ENCODE peak calls at places on chromosomes 13 and 19, in nine cellular contexts. One of them, this sample, is unnamed.

GRCh38 chr19:39765091-39766076 is 13.3 kb upstream of the LEUTX start:
- DNase-seq in heart right ventricle: peak
- DNase-seq in transverse colon: peak
- DNase-seq in cardiac fibroblast: peak
- DNase-seq in brain microvascular endothelial cell: peak
- DNase-seq in PC-9: no peak
- DNase-seq in fibroblast of lung: peak
- DNase-seq in CD8-positive, alpha-beta memory T cell: peak
- DNase-seq in breast epithelium: no peak
- DNase-seq in this sample: no peak

GRCh38 chr13:110507678-110508381 is 53.7 kb downstream of the RAB20 start:
- DNase-seq in transverse colon: peak
- DNase-seq in CD8-positive, alpha-beta memory T cell: no peak
- DNase-seq in PC-9: peak
- DNase-seq in cardiac fibroblast: no peak
- DNase-seq in brain microvascular endothelial cell: no peak
- DNase-seq in breast epithelium: peak
- DNase-seq in fibroblast of lung: no peak
- DNase-seq in heart right ventricle: no peak
- DNase-seq in this sample: no peak

GRCh38 chr13:112962396-112962795 is 6.6 kb upstream of the MCF2L start:
- DNase-seq in CD8-positive, alpha-beta memory T cell: no peak
- DNase-seq in PC-9: no peak
- DNase-seq in breast epithelium: peak
- DNase-seq in fibroblast of lung: no peak
- DNase-seq in brain microvascular endothelial cell: no peak
- DNase-seq in cardiac fibroblast: no peak
- DNase-seq in heart right ventricle: no peak
- DNase-seq in transverse colon: peak
- DNase-seq in this sample: no peak

GRCh38 chr19:34220472-34221063 is 33.8 kb upstream of the GARRE1 start:
- DNase-seq in brain microvascular endothelial cell: peak
- DNase-seq in cardiac fibroblast: peak
- DNase-seq in CD8-positive, alpha-beta memory T cell: peak
- DNase-seq in PC-9: no peak
- DNase-seq in breast epithelium: peak
- DNase-seq in transverse colon: peak
- DNase-seq in fibroblast of lung: peak
- DNase-seq in heart right ventricle: peak
- DNase-seq in this sample: peak

GRCh38 chr13:100129605-100130004 is 40.7 kb downstream of the PCCA start:
- DNase-seq in transverse colon: no peak
- DNase-seq in brain microvascular endothelial cell: no peak
- DNase-seq in CD8-positive, alpha-beta memory T cell: no peak
- DNase-seq in breast epithelium: no peak
- DNase-seq in cardiac fibroblast: peak
- DNase-seq in fibroblast of lung: no peak
- DNase-seq in PC-9: no peak
- DNase-seq in heart right ventricle: no peak
- DNase-seq in this sample: no peak

GRCh38 chr13:51287758-51288157 is 51.7 kb upstream of the SERPINE3 start:
- DNase-seq in transverse colon: no peak
- DNase-seq in heart right ventricle: no peak
- DNase-seq in PC-9: no peak
- DNase-seq in brain microvascular endothelial cell: no peak
- DNase-seq in cardiac fibroblast: no peak
- DNase-seq in breast epithelium: no peak
- DNase-seq in fibroblast of lung: no peak
- DNase-seq in CD8-positive, alpha-beta memory T cell: no peak
- DNase-seq in this sample: no peak

GRCh38 chr19:2081873-2082810 is 14.0 kb downstream of the MOB3A start:
- DNase-seq in PC-9: no peak
- DNase-seq in heart right ventricle: no peak
- DNase-seq in fibroblast of lung: no peak
- DNase-seq in breast epithelium: no peak
- DNase-seq in CD8-positive, alpha-beta memory T cell: peak
- DNase-seq in brain microvascular endothelial cell: no peak
- DNase-seq in cardiac fibroblast: no peak
- DNase-seq in transverse colon: peak
- DNase-seq in this sample: peak

GRCh38 chr13:75465236-75465635 is 16.7 kb downstream of the TBC1D4 start:
- DNase-seq in cardiac fibroblast: no peak
- DNase-seq in breast epithelium: no peak
- DNase-seq in brain microvascular endothelial cell: no peak
- DNase-seq in CD8-positive, alpha-beta memory T cell: no peak
- DNase-seq in fibroblast of lung: no peak
- DNase-seq in heart right ventricle: no peak
- DNase-seq in PC-9: no peak
- DNase-seq in transverse colon: no peak
- DNase-seq in this sample: no peak

GRCh38 chr19:55537741-55538111 is 793 bp upstream of the SBK2 start:
- DNase-seq in cardiac fibroblast: no peak
- DNase-seq in fibroblast of lung: no peak
- DNase-seq in breast epithelium: no peak
- DNase-seq in heart right ventricle: no peak
- DNase-seq in CD8-positive, alpha-beta memory T cell: no peak
- DNase-seq in brain microvascular endothelial cell: no peak
- DNase-seq in transverse colon: no peak
- DNase-seq in PC-9: no peak
- DNase-seq in this sample: no peak

GRCh38 chr13:49386664-49387063 is 57.2 kb downstream of the CAB39L start:
- DNase-seq in transverse colon: no peak
- DNase-seq in brain microvascular endothelial cell: no peak
- DNase-seq in breast epithelium: no peak
- DNase-seq in PC-9: no peak
- DNase-seq in fibroblast of lung: no peak
- DNase-seq in CD8-positive, alpha-beta memory T cell: no peak
- DNase-seq in cardiac fibroblast: no peak
- DNase-seq in heart right ventricle: no peak
- DNase-seq in this sample: no peak

GRCh38 chr13:114102521-114103288 is 29.7 kb downstream of the RASA3 start:
- DNase-seq in transverse colon: peak
- DNase-seq in fibroblast of lung: no peak
- DNase-seq in PC-9: no peak
- DNase-seq in brain microvascular endothelial cell: no peak
- DNase-seq in heart right ventricle: no peak
- DNase-seq in CD8-positive, alpha-beta memory T cell: peak
- DNase-seq in breast epithelium: peak
- DNase-seq in cardiac fibroblast: no peak
- DNase-seq in this sample: no peak

GRCh38 chr13:55745828-55746227 is 1394.9 kb upstream of the PRR20A start:
- DNase-seq in transverse colon: no peak
- DNase-seq in CD8-positive, alpha-beta memory T cell: no peak
- DNase-seq in fibroblast of lung: no peak
- DNase-seq in PC-9: no peak
- DNase-seq in breast epithelium: no peak
- DNase-seq in cardiac fibroblast: no peak
- DNase-seq in heart right ventricle: no peak
- DNase-seq in brain microvascular endothelial cell: no peak
- DNase-seq in this sample: no peak

GRCh38 chr19:7658219-7658686 is 10.6 kb upstream of the RETN start:
- DNase-seq in PC-9: no peak
- DNase-seq in transverse colon: peak
- DNase-seq in brain microvascular endothelial cell: no peak
- DNase-seq in breast epithelium: no peak
- DNase-seq in fibroblast of lung: no peak
- DNase-seq in heart right ventricle: no peak
- DNase-seq in cardiac fibroblast: no peak
- DNase-seq in CD8-positive, alpha-beta memory T cell: no peak
- DNase-seq in this sample: peak

GRCh38 chr19:6470173-6470572 is 6.1 kb downstream of the CRB3 start:
- DNase-seq in heart right ventricle: no peak
- DNase-seq in PC-9: no peak
- DNase-seq in breast epithelium: no peak
- DNase-seq in fibroblast of lung: no peak
- DNase-seq in transverse colon: no peak
- DNase-seq in brain microvascular endothelial cell: no peak
- DNase-seq in CD8-positive, alpha-beta memory T cell: no peak
- DNase-seq in cardiac fibroblast: no peak
- DNase-seq in this sample: no peak

DNA sequence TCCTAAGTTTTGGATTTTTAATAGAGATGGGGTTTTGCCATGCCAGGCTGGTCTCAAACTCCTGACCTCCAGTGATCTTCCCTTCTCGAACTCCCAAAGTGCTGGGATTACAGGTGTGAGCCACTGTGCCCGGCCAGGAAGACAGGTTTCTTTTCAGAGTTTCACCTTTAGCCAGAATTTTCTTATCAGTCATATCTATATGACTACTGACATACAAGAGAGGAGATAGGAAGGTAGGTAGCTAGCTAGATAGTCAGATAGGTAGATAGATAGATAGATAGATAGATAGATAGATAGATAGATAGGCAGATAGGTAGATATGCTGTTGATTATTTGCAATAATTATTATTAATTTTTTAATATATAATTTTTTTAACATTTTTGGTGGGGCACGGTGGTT is 7.6 kb downstream of the CBLC start:
- DNase-seq in CD8-positive, alpha-beta memory T cell: no peak
- DNase-seq in transverse colon: no peak
- DNase-seq in fibroblast of lung: no peak
- DNase-seq in cardiac fibroblast: no peak
- DNase-seq in PC-9: no peak
- DNase-seq in brain microvascular endothelial cell: no peak
- DNase-seq in heart right ventricle: no peak
- DNase-seq in breast epithelium: no peak
- DNase-seq in this sample: no peak
- H3K4me3 ChIP-seq in CD8-positive, alpha-beta memory T cell: no peak
- H3K4me3 ChIP-seq in transverse colon: no peak
- H3K4me3 ChIP-seq in fibroblast of lung: no peak
- H3K4me3 ChIP-seq in cardiac fibroblast: no peak
- H3K4me3 ChIP-seq in PC-9: no peak
- H3K4me3 ChIP-seq in brain microvascular endothelial cell: no peak
- H3K4me3 ChIP-seq in heart right ventricle: no peak
- H3K4me3 ChIP-seq in breast epithelium: no peak
- H3K4me3 ChIP-seq in this sample: no peak

GRCh38 chr19:42546831-42547500 is 18.7 kb upstream of the CEACAM1 start:
- DNase-seq in CD8-positive, alpha-beta memory T cell: no peak
- DNase-seq in transverse colon: no peak
- DNase-seq in cardiac fibroblast: no peak
- DNase-seq in PC-9: no peak
- DNase-seq in breast epithelium: no peak
- DNase-seq in brain microvascular endothelial cell: no peak
- DNase-seq in fibroblast of lung: no peak
- DNase-seq in heart right ventricle: no peak
- DNase-seq in this sample: no peak

GRCh38 chr19:42548545-42548944 is 20.3 kb upstream of the CEACAM1 start:
- DNase-seq in fibroblast of lung: no peak
- DNase-seq in breast epithelium: no peak
- DNase-seq in heart right ventricle: no peak
- DNase-seq in cardiac fibroblast: no peak
- DNase-seq in CD8-positive, alpha-beta memory T cell: no peak
- DNase-seq in brain microvascular endothelial cell: no peak
- DNase-seq in transverse colon: no peak
- DNase-seq in PC-9: no peak
- DNase-seq in this sample: no peak

GRCh38 chr19:42552086-42553065 is 24.1 kb upstream of the CEACAM1 start:
- DNase-seq in heart right ventricle: no peak
- DNase-seq in transverse colon: no peak
- DNase-seq in breast epithelium: no peak
- DNase-seq in CD8-positive, alpha-beta memory T cell: no peak
- DNase-seq in cardiac fibroblast: no peak
- DNase-seq in fibroblast of lung: no peak
- DNase-seq in brain microvascular endothelial cell: no peak
- DNase-seq in PC-9: no peak
- DNase-seq in this sample: no peak

GRCh38 chr19:42544146-42544545 is 15.9 kb upstream of the CEACAM1 start:
- DNase-seq in cardiac fibroblast: no peak
- DNase-seq in heart right ventricle: no peak
- DNase-seq in CD8-positive, alpha-beta memory T cell: no peak
- DNase-seq in PC-9: no peak
- DNase-seq in transverse colon: no peak
- DNase-seq in fibroblast of lung: no peak
- DNase-seq in breast epithelium: no peak
- DNase-seq in brain microvascular endothelial cell: no peak
- DNase-seq in this sample: no peak

DNA sequence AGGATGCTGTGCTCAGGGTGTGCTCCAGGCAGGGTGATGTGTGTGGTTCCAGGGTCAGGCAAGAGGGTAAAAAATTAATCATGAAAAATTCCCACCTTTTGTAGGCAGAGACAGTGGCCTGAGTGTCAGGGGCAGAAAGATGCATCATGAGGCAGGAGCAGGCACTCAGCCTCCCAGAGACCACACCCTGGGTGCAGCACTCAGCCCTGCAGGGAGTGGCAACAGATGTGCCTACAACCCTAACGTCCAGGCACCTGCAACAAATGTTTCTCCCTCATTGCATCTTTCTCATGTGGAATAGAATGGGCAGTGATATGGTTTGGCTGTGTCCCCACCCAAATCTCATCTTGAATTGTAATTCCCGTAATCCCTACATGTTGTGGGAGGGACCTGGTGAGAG is 19.6 kb upstream of the CEACAM1 start:
- DNase-seq in fibroblast of lung: no peak
- DNase-seq in breast epithelium: no peak
- DNase-seq in CD8-positive, alpha-beta memory T cell: no peak
- DNase-seq in cardiac fibroblast: no peak
- DNase-seq in heart right ventricle: no peak
- DNase-seq in brain microvascular endothelial cell: no peak
- DNase-seq in transverse colon: no peak
- DNase-seq in PC-9: no peak
- DNase-seq in this sample: no peak
- H3K4me3 ChIP-seq in fibroblast of lung: no peak
- H3K4me3 ChIP-seq in breast epithelium: no peak
- H3K4me3 ChIP-seq in CD8-positive, alpha-beta memory T cell: no peak
- H3K4me3 ChIP-seq in cardiac fibroblast: no peak
- H3K4me3 ChIP-seq in heart right ventricle: no peak
- H3K4me3 ChIP-seq in brain microvascular endothelial cell: no peak
- H3K4me3 ChIP-seq in transverse colon: no peak
- H3K4me3 ChIP-seq in PC-9: no peak
- H3K4me3 ChIP-seq in this sample: no peak

GRCh38 chr19:13056052-13056660 is 46.5 kb downstream of the LYL1 start:
- DNase-seq in heart right ventricle: peak
- DNase-seq in brain microvascular endothelial cell: no peak
- DNase-seq in cardiac fibroblast: peak
- DNase-seq in fibroblast of lung: peak
- DNase-seq in CD8-positive, alpha-beta memory T cell: no peak
- DNase-seq in transverse colon: peak
- DNase-seq in breast epithelium: no peak
- DNase-seq in PC-9: no peak
- DNase-seq in this sample: no peak
- H3K4me3 ChIP-seq in heart right ventricle: no peak
- H3K4me3 ChIP-seq in brain microvascular endothelial cell: no peak
- H3K4me3 ChIP-seq in cardiac fibroblast: peak
- H3K4me3 ChIP-seq in fibroblast of lung: no peak
- H3K4me3 ChIP-seq in CD8-positive, alpha-beta memory T cell: no peak
- H3K4me3 ChIP-seq in transverse colon: no peak
- H3K4me3 ChIP-seq in breast epithelium: no peak
- H3K4me3 ChIP-seq in PC-9: no peak
- H3K4me3 ChIP-seq in this sample: no peak

DNA sequence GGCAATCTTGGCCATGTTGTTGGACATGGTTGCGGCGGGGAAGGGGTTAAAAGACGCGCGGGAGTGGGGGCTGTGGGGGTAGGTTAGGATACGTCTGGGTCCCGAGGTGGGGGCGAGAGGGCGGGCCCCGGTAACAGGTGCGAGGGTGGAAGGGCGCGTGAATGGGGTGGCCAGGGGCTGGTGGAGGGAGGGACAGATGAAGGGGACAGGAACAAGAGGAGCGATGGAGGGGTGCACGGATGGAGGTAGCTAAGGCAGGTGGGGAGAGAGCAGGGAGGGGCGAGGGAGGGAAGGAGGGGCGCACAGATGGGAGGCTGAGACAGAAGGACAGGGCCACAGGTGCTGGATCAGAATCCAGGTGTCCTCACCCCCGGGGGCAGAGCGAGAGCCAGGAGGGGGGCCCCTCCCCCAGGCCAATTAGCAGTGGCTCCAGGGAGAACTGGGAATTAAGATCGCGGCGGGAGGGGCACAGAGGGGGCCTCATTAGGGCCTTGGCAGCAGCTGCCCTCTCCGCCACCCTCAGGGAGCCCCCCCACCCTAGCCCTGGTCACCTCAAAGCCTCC is 1.3 kb downstream of the GNG8 start:
- DNase-seq in heart right ventricle: no peak
- DNase-seq in fibroblast of lung: no peak
- DNase-seq in brain microvascular endothelial cell: no peak
- DNase-seq in transverse colon: no peak
- DNase-seq in CD8-positive, alpha-beta memory T cell: no peak
- DNase-seq in PC-9: no peak
- DNase-seq in cardiac fibroblast: no peak
- DNase-seq in breast epithelium: no peak
- DNase-seq in this sample: no peak
- H3K4me3 ChIP-seq in heart right ventricle: peak
- H3K4me3 ChIP-seq in fibroblast of lung: no peak
- H3K4me3 ChIP-seq in brain microvascular endothelial cell: peak
- H3K4me3 ChIP-seq in transverse colon: no peak
- H3K4me3 ChIP-seq in CD8-positive, alpha-beta memory T cell: no peak
- H3K4me3 ChIP-seq in PC-9: peak
- H3K4me3 ChIP-seq in cardiac fibroblast: peak
- H3K4me3 ChIP-seq in breast epithelium: no peak
- H3K4me3 ChIP-seq in this sample: peak